ENCODE peak calls at places on chromosomes 5 and 9, in five cellular contexts. L, N, J, I and V are unnamed samples. For H3K4me1, the result is how much of the 10 kb centered on the place peaks cover.

GRCh38 chr9:133204335-133204992 is 4.6 kb downstream of the OBP2B start:
- DNase-seq in N (no peak), I (no peak), J (no peak), L (no peak), V (peak)

GRCh38 chr5:60287174-60287771 is 393.7 kb upstream of the PDE4D start:
- DNase-seq in N (no peak), I (peak), J (peak), L (peak), V (no peak)

GRCh38 chr9:92294297-92294676 is 790 bp upstream of the IARS1 start:
- DNase-seq in N (no peak), I (peak), J (peak), L (no peak), V (no peak)

GRCh38 chr5:98065261-98065909 is 708.1 kb upstream of the RGMB start:
- DNase-seq in N (no peak), J (no peak), L (no peak), I (no peak), V (no peak)

GRCh38 chr5:31680528-31680927 is 41.6 kb downstream of the PDZD2 start:
- DNase-seq in I (no peak), L (no peak), J (no peak), N (no peak), V (no peak)

GRCh38 chr9:132288371-132288770 is 66.4 kb downstream of the SETX start:
- DNase-seq in N (no peak), I (no peak), J (no peak), L (no peak), V (no peak)

GRCh38 chr9:37408933-37409710 is 13.4 kb upstream of the GRHPR start:
- DNase-seq in J (peak), I (no peak), L (no peak), N (no peak), V (no peak)

GRCh38 chr5:57768771-57769170 is 286.2 kb upstream of the ACTBL2 start:
- DNase-seq in N (no peak), I (no peak), J (no peak), L (no peak), V (no peak)

GRCh38 chr5:42894057-42894456 is 82.4 kb upstream of the SELENOP start:
- DNase-seq in L (no peak), J (no peak), I (peak), N (no peak), V (no peak)

GRCh38 chr5:31049933-31050704 is 143.4 kb upstream of the CDH6 start:
- DNase-seq in I (no peak), N (no peak), L (no peak), J (no peak), V (no peak)

GRCh38 chr5:36236801-36237200 is 4.9 kb downstream of the NADK2 start:
- DNase-seq in J (no peak), I (no peak), N (no peak), L (no peak), V (no peak)

GRCh38 chr5:36240779-36241635 is 718 bp downstream of the NADK2 start:
- DNase-seq in L (peak), J (peak), I (peak), N (peak), V (peak)

GRCh38 chr5:36239370-36240293 is 2.1 kb downstream of the NADK2 start:
- DNase-seq in I (no peak), J (no peak), N (no peak), L (no peak), V (no peak)

GRCh38 chr5:36237756-36238155 is 4.0 kb downstream of the NADK2 start:
- DNase-seq in L (no peak), J (no peak), N (no peak), I (no peak), V (no peak)

DNA sequence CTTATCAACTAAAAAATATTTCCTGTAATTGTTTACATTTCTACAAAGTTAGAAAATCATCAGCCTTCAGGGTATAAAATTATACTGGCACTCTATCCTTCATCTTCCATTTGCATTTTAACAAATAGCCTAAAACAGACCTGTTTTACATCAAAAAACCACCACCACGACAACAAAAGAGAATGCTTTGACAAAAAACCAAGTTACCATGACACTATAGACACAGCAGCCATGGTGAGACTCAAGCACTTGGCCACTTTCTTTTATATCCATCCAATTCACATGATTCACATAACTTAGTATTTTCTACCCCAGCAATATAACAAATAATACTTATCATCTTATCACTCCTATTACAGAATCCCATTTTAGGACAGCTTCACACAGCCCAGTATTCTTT is 2.8 kb downstream of the NADK2 start:
- DNase-seq in J (no peak), I (no peak), N (no peak), L (no peak), V (no peak)
- H3K4me1 ChIP-seq in J (under half), I (under half), N (under half), L (under half), V (under half)

GRCh38 chr9:72906810-72907209 is 46.0 kb downstream of the ALDH1A1 start:
- DNase-seq in N (no peak), L (no peak), J (no peak), I (no peak), V (no peak)
- H3K4me1 ChIP-seq in N (under half), L (under half), J (under half), I (half or more), V (under half)

DNA sequence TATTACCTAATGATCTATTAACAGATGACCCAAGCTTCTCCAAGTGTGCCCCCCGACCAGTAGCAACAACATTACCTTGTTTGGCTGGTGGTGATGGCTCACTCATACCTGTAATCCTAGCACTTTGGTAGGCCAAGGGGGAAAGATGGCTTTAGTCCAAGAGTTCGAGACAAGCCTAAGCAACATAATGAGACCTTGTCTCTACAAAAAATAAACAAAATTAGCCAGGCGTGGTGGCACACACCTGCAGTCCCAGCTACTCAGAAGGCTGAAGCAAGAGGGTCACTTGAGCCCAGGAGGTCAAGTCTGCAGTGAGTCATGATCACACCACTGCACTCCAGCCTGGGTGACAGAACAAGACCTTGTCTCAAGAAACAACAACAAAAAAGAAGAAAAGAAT is 62.9 kb downstream of the GCNT1 start:
- DNase-seq in I (no peak), L (no peak), J (peak), N (no peak), V (no peak)
- H3K4me1 ChIP-seq in I (under half), L (under half), J (half or more), N (under half), V (under half)

GRCh38 chr9:130034570-130034969 is 8.4 kb downstream of the FNBP1 start:
- DNase-seq in N (no peak), J (no peak), I (no peak), L (no peak), V (peak)
- H3K4me1 ChIP-seq in N (under half), J (under half), I (under half), L (half or more), V (under half)

GRCh38 chr5:96652769-96653455 is 9.3 kb upstream of the CAST start:
- DNase-seq in J (peak), L (no peak), I (no peak), N (no peak), V (no peak)

GRCh38 chr5:96651047-96651446 is 11.1 kb upstream of the CAST start:
- DNase-seq in J (no peak), L (no peak), N (no peak), I (no peak), V (no peak)

GRCh38 chr5:96654209-96654608 is 8.0 kb upstream of the CAST start:
- DNase-seq in I (no peak), N (no peak), L (no peak), J (no peak), V (no peak)

GRCh38 chr5:96649938-96650540 is 12.1 kb upstream of the CAST start:
- DNase-seq in J (no peak), L (no peak), I (no peak), N (no peak), V (no peak)

DNA sequence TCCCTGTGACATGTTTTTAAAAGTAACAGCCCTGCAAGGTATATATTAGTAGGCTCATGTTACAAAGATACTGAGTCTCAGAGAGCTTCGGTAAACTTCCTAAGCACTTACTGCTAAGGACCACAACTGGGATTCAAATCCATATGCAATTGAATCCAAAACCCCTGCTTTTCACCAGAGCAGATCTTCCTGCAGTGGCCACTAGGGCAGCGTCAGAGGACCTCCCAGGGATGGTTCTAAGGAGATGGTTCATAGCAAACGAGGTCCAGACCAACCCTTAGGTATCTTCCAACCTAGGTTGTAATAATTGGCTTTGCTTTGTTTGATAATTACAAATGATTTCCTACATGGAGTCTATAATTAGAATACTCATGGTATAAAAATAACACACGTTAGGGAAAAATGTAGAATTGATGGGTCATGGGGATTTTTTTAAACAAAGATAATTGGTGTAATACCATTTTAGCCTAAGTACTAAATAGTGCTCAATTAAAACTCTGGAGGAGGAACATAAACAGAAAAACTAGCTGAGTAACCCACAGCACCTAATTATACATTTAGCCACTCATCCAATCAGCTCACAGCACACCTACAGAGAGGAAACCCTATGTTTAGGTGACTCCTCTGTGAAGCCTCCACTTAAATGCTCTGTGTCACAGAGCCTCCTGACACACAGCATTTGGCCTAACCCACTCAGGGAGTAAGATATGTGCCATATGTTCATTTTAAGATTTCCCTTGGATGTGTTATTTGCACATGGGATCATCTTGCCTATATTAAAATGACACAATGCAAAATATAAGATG is 10.0 kb upstream of the CAST start:
- DNase-seq in L (no peak), N (no peak), I (peak), J (peak), V (no peak)
- H3K4me1 ChIP-seq in L (half or more), N (under half), I (half or more), J (half or more), V (under half)

GRCh38 chr9:128685022-128685332 is 4.0 kb upstream of the SET start:
- DNase-seq in I (no peak), N (no peak), L (peak), J (no peak), V (no peak)

GRCh38 chr9:128685636-128686489 is 3.2 kb upstream of the SET start:
- DNase-seq in N (no peak), L (no peak), J (no peak), I (no peak), V (no peak)

GRCh38 chr9:128689293-128689770 is 310 bp downstream of the SET start:
- DNase-seq in J (no peak), L (peak), I (peak), N (no peak), V (peak)

GRCh38 chr9:128688501-128689292 is at the start of gene SET:
- DNase-seq in I (peak), L (peak), J (peak), N (peak), V (peak)

GRCh38 chr9:128687453-128687852 is 1.6 kb upstream of the SET start:
- DNase-seq in N (no peak), J (no peak), L (peak), I (no peak), V (no peak)
- H3K4me1 ChIP-seq in N (under half), J (half or more), L (half or more), I (under half), V (under half)

GRCh38 chr9:130205912-130206311 is 33.7 kb downstream of the NCS1 start:
- DNase-seq in N (no peak), I (no peak), J (no peak), L (no peak), V (no peak)
- H3K4me1 ChIP-seq in N (under half), I (under half), J (under half), L (under half), V (under half)

DNA sequence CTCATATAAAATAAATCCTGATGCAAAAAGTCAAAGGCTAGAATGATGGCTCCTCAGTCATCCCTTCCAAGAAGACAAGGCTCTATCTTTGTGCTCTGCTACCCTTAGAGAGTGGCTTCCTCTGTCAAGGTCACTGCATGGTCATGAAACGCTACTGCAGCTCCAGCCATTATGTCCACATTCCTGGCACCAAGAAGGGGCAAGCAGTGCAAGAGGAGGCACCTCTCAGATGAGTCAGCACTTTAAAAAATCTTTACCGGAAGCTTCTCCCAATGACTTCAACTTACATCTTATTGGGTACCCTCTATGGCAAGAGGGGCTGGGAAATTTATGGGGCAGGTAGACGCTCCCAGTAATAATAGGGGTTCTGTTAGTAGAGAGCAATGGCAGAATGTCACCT is 129.5 kb upstream of the CPEB4 start:
- DNase-seq in I (no peak), L (no peak), N (no peak), J (no peak), V (no peak)
- H3K4me1 ChIP-seq in I (under half), L (under half), N (under half), J (under half), V (under half)

DNA sequence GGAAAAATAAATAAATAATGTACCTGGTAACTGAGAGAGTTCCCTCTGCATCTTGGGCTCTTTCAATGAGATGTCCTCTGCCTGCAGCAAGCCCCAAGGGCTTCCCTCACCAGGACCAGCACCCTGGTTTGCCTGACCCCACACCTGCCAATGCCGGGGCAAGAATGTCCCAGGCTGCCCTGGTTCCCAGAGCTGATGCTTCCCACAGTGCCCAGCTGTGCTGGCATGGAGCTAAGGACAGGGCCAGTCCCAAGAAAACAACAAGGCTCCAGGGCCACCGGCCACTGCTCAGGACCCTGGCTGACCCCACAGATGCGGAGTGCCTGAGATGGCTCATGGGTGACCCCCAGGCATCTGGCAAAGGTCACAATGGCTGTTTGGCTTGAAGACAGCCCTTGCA is 123.5 kb downstream of the KCNIP1 start:
- DNase-seq in N (no peak), I (no peak), J (no peak), L (no peak), V (no peak)
- H3K4me1 ChIP-seq in N (under half), I (under half), J (under half), L (under half), V (under half)